ENCODE peak calls at places on chromosomes 3 and 15, in eight cellular contexts. R is effector CD4-positive, alpha-beta T cell; V is NCI-H1105 treated with DMSO at 0.1 percent for 48 hours; Q is endothelial cell; M is hepatocyte; C is iris pigment epithelial cell; E is GM10248; F is mesothelial cell of epicardium. S is an unnamed sample.

GRCh38 chr3:60160105-60160791 is 1091.0 kb downstream of the FHIT start:
- DNase-seq in C (no peak), V (no peak), M (no peak), Q (no peak), F (no peak), R (no peak), E (no peak), S (no peak)

GRCh38 chr15:89114974-89115373 is 26.7 kb downstream of the ABHD2 start:
- DNase-seq in F (no peak), Q (no peak), V (peak; percentile 80), E (no peak), C (peak; percentile 80), R (no peak), M (no peak), S (no peak)

GRCh38 chr15:98727115-98728040 is 79.0 kb downstream of the IGF1R start:
- DNase-seq in E (no peak), V (no peak), C (peak; percentile 99), F (peak; percentile 78), Q (peak; percentile 71), R (no peak), M (peak; percentile 95), S (no peak)

GRCh38 chr15:69017978-69018377 is 3.5 kb downstream of the NOX5 start:
- DNase-seq in F (no peak), Q (no peak), C (no peak), R (no peak), V (no peak), E (no peak), M (no peak), S (no peak)

GRCh38 chr3:50189274-50189673 is 2.1 kb upstream of the GNAT1 start:
- DNase-seq in M (peak; percentile 91), R (no peak), V (peak; percentile 28), Q (peak; percentile 76), F (no peak), C (peak; percentile 78), E (peak; percentile 60), S (no peak)

GRCh38 chr3:52682016-52682415 is 3.7 kb downstream of the PBRM1 start:
- DNase-seq in E (no peak), V (no peak), Q (no peak), C (peak; percentile 78), R (no peak), M (peak; percentile 67), F (no peak), S (no peak)

GRCh38 chr15:40702077-40702476 is 7.1 kb downstream of the RAD51 start:
- DNase-seq in C (peak; percentile 18), F (no peak), R (no peak), V (no peak), M (no peak), E (no peak), Q (no peak), S (no peak)

GRCh38 chr3:135452881-135453280 is 512.6 kb upstream of the PPP2R3A start:
- DNase-seq in F (no peak), V (no peak), M (no peak), R (no peak), Q (no peak), C (no peak), E (no peak), S (no peak)

GRCh38 chr15:29377141-29377540 is 107.5 kb upstream of the NSMCE3 start:
- DNase-seq in E (no peak), C (no peak), V (no peak), M (no peak), F (no peak), R (no peak), Q (no peak), S (no peak)

GRCh38 chr3:49805884-49806701 is 3.0 kb downstream of the INKA1 start:
- DNase-seq in F (peak; percentile 55), E (peak; percentile 57), M (peak; percentile 82), V (no peak), C (no peak), R (no peak), Q (peak; percentile 80), S (no peak)

GRCh38 chr3:123157209-123157597 is 44.5 kb upstream of the SEC22A start:
- DNase-seq in Q (no peak), M (no peak), C (no peak), R (no peak), E (no peak), V (no peak), F (no peak), S (no peak)

GRCh38 chr3:134348524-134348923 is 25.7 kb downstream of the AMOTL2 start:
- DNase-seq in Q (no peak), F (no peak), C (no peak), R (no peak), E (no peak), V (no peak), M (no peak), S (no peak)

GRCh38 chr3:48561045-48561736 is 2.4 kb downstream of the UCN2 start:
- DNase-seq in E (peak; percentile 75), C (peak; percentile 49), Q (peak; percentile 64), V (no peak), R (no peak), M (peak; percentile 71), F (no peak), S (no peak)

GRCh38 chr15:100252779-100253417 is 88.9 kb downstream of the ADAMTS17 start:
- DNase-seq in R (no peak), Q (no peak), V (no peak), M (no peak), C (no peak), F (no peak), E (no peak), S (no peak)

GRCh38 chr3:8975081-8976020 is 12.1 kb upstream of the RAD18 start:
- DNase-seq in E (no peak), R (no peak), M (no peak), V (no peak), C (no peak), F (no peak), Q (no peak), S (no peak)

GRCh38 chr3:10357095-10357494 is 36.2 kb upstream of the SEC13 start:
- DNase-seq in F (no peak), C (no peak), Q (no peak), R (no peak), M (no peak), E (no peak), V (no peak), S (no peak)

GRCh38 chr3:192062186-192062585 is 601.2 kb downstream of the PYDC2 start:
- DNase-seq in Q (no peak), M (no peak), C (no peak), F (no peak), V (no peak), E (no peak), R (no peak), S (no peak)

GRCh38 chr3:182412066-182412465 is 381.2 kb upstream of the ATP11B start:
- DNase-seq in M (no peak), Q (no peak), R (no peak), V (no peak), C (no peak), E (no peak), F (no peak), S (no peak)

GRCh38 chr15:39426552-39427532 is 154.0 kb upstream of the THBS1 start:
- DNase-seq in Q (no peak), F (no peak), V (no peak), M (peak; percentile 30), R (peak; percentile 25), C (peak; percentile 69), E (peak; percentile 60), S (peak; percentile 43)

GRCh38 chr3:197718904-197719303 is 17.8 kb downstream of the RUBCN start:
- DNase-seq in F (no peak), M (peak; percentile 78), R (no peak), C (peak; percentile 95), E (no peak), V (no peak), Q (no peak), S (no peak)

GRCh38 chr3:168881804-168882203 is 781.7 kb downstream of the MECOM start:
- DNase-seq in F (no peak), V (no peak), E (no peak), Q (no peak), M (no peak), C (no peak), R (no peak), S (no peak)

GRCh38 chr3:164407111-164407510 is 671.2 kb downstream of the SI start:
- DNase-seq in Q (no peak), E (no peak), R (no peak), C (no peak), V (no peak), M (no peak), F (no peak), S (no peak)

GRCh38 chr3:50390523-50391177 is 31.3 kb upstream of the TMEM115 start:
- DNase-seq in V (peak; percentile 77), F (no peak), M (peak; percentile 26), C (no peak), Q (no peak), E (no peak), R (no peak), S (no peak)

GRCh38 chr3:112381673-112382542 is 49.0 kb downstream of the CD200 start:
- DNase-seq in Q (no peak), M (no peak), C (no peak), F (no peak), R (no peak), E (no peak), V (no peak), S (no peak)

GRCh38 chr3:169869484-169870304 is at the start of gene LRRC31:
- DNase-seq in M (peak; percentile 19), Q (no peak), V (peak; percentile 80), F (no peak), R (no peak), C (no peak), E (no peak), S (no peak)

GRCh38 chr15:45287400-45287799 is 35.4 kb downstream of the SLC28A2 start:
- DNase-seq in M (no peak), R (no peak), V (peak; percentile 35), Q (no peak), C (no peak), F (no peak), E (no peak), S (no peak)

GRCh38 chr15:52180196-52180835 is 10.9 kb downstream of the GNB5 start:
- DNase-seq in F (no peak), Q (peak; percentile 18), M (no peak), C (no peak), V (peak; percentile 5), E (peak; percentile 70), R (peak; percentile 43), S (peak; percentile 18)

GRCh38 chr15:101348015-101348414 is 53.0 kb upstream of the SNRPA1 start:
- DNase-seq in M (no peak), F (no peak), Q (no peak), V (no peak), C (no peak), R (no peak), E (no peak), S (no peak)

GRCh38 chr3:183193762-183194701 is 31.5 kb upstream of the LAMP3 start:
- DNase-seq in R (no peak), M (no peak), V (peak; percentile 89), C (peak; percentile 23), Q (no peak), E (no peak), F (no peak), S (no peak)

GRCh38 chr3:149934524-149934923 is 36.2 kb downstream of the PFN2 start:
- DNase-seq in C (peak; percentile 91), M (peak; percentile 13), Q (no peak), R (no peak), V (no peak), E (no peak), F (no peak), S (no peak)

GRCh38 chr3:194032828-194033435 is 103.0 kb upstream of the HES1 start:
- DNase-seq in V (no peak), M (no peak), E (no peak), R (no peak), C (no peak), Q (peak; percentile 9), F (no peak), S (no peak)

S was measured in GM18507.